ENCODE peak calls at places on chromosomes 16 and 17, in five cellular contexts. W is A549, S is GM23338, L is HCT116, O is SK-N-SH. Y is an unnamed sample.
A peak's percentile ranks its signal among the peaks of the same experiment; 100 is the strongest.

GRCh38 chr17:48093341-48094045 is 7.8 kb downstream of the CBX1 start:
- DNase-seq in S (no peak), W (no peak), L (no peak), O (no peak), Y (no peak)

GRCh38 chr16:70478169-70478568 is 23.8 kb downstream of the FCSK start:
- DNase-seq in W (no peak), O (no peak), L (no peak), S (no peak), Y (no peak)

GRCh38 chr16:87240211-87241134 is 76.7 kb downstream of the C16orf95 start:
- DNase-seq in L (no peak), W (no peak), O (peak; percentile 41), S (no peak), Y (no peak)

GRCh38 chr17:73271078-73271477 is 9.4 kb upstream of the CPSF4L start:
- DNase-seq in L (no peak), S (no peak), W (no peak), O (no peak), Y (no peak)

GRCh38 chr17:36553459-36553858 is 8.7 kb downstream of the GGNBP2 start:
- DNase-seq in O (no peak), W (no peak), S (no peak), L (no peak), Y (no peak)

GRCh38 chr17:10001296-10001904 is 96.3 kb upstream of the RCVRN start:
- DNase-seq in L (no peak), O (no peak), S (no peak), W (no peak), Y (no peak)

GRCh38 chr17:338442-339192 is 14.0 kb downstream of the RPH3AL start:
- DNase-seq in O (no peak), L (no peak), W (no peak), S (no peak), Y (no peak)

GRCh38 chr17:16150251-16150859 is 65.0 kb downstream of the NCOR1 start:
- DNase-seq in O (no peak), S (no peak), W (peak; percentile 57), L (peak; percentile 6), Y (no peak)

GRCh38 chr16:340370-341091 is 12.0 kb downstream of the AXIN1 start:
- DNase-seq in L (no peak), O (no peak), W (no peak), S (no peak), Y (no peak)
- H3K4me1 ChIP-seq in L (peaks cover 7% of the 10 kb centered on the region), O (peaks cover 5% of the 10 kb centered on the region), W (peaks cover 10% of the 10 kb centered on the region), S (no peaks in the 10 kb centered on the region), Y (peaks cover 5% of the 10 kb centered on the region)

GRCh38 chr16:80612461-80613017 is 71.7 kb downstream of the DYNLRB2 start:
- DNase-seq in S (no peak), O (no peak), W (no peak), L (no peak), Y (no peak)
- TF ChIP-seq REST in S (no peak), O (no peak), W (no peak), L (no peak), Y (no peak)

GRCh38 chr16:57387598-57388354 is 15.5 kb downstream of the CX3CL1 start:
- DNase-seq in S (no peak), W (no peak), O (no peak), L (no peak), Y (no peak)
- H3K4me1 ChIP-seq in S (no peaks in the 10 kb centered on the region), W (peaks cover 24% of the 10 kb centered on the region), O (peaks cover 9% of the 10 kb centered on the region), L (peaks cover 17% of the 10 kb centered on the region), Y (no peaks in the 10 kb centered on the region)

GRCh38 chr17:19448341-19449268 is 37.6 kb downstream of the RNF112 start:
- DNase-seq in W (peak; percentile 76), S (no peak), L (no peak), O (peak; percentile 29), Y (peak; percentile 61)
- TF ChIP-seq REST in W (no peak), S (no peak), L (no peak), O (no peak), Y (no peak)

DNA sequence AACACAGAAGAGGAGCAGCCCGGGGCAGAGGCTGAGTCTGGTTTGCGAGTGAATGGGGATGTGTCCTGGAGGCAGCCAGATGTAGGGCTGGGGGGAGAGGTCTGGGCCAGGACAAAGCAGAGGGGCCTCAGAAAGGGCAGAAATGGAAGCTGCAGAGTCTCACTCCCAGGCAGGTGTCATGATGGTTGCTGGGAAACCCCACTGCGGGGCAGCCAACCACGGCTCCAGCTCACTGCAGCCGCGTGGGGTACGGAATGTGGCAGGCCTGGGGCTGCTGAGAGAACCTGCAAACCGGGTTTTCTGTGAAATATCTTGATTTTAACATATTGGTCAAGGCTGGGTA is 57.8 kb downstream of the PRMT7 start:
- DNase-seq in S (peak; percentile 32), O (peak; percentile 74), W (no peak), L (no peak), Y (no peak)
- H3K4me1 ChIP-seq in S (no peaks in the 10 kb centered on the region), O (peaks cover 38% of the 10 kb centered on the region), W (no peaks in the 10 kb centered on the region), L (peaks cover 6% of the 10 kb centered on the region), Y (no peaks in the 10 kb centered on the region)

DNA sequence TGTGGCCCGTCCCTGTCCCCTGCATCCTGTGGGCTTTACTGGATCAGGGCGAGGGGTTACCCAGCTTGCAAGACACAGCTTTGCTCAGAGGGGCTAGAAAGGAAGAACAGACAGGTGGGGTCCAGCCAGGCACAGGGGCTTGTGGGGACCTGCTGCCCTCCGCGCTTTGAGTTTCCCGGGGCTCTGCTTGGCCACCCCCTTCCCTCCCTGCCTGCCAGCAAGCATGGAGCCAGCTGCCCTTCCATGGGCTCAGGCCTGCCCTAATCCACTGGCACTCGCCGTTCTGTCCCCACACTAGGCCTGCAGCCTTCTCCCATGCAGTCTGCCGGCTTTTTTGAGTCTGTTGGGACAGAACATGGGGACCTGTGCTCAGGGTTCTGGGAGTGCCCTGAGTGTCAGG is 3.4 kb downstream of the SNN start:
- DNase-seq in O (no peak), W (no peak), L (no peak), S (no peak), Y (no peak)
- TF ChIP-seq REST in O (no peak), W (no peak), L (no peak), S (no peak), Y (no peak)

GRCh38 chr17:40848583-40849235 is 18.3 kb downstream of the KRT12 start:
- DNase-seq in O (no peak), W (no peak), L (no peak), S (no peak), Y (no peak)

GRCh38 chr17:40850287-40850972 is 16.6 kb downstream of the KRT12 start:
- DNase-seq in L (no peak), O (no peak), S (no peak), W (peak; percentile 78), Y (no peak)

GRCh38 chr17:40854175-40854814 is 12.7 kb downstream of the KRT12 start:
- DNase-seq in S (no peak), L (peak; percentile 71), O (no peak), W (peak; percentile 84), Y (peak; percentile 50)

GRCh38 chr17:40857535-40857934 is 9.5 kb downstream of the KRT12 start:
- DNase-seq in W (no peak), O (peak; percentile 38), L (no peak), S (no peak), Y (no peak)

DNA sequence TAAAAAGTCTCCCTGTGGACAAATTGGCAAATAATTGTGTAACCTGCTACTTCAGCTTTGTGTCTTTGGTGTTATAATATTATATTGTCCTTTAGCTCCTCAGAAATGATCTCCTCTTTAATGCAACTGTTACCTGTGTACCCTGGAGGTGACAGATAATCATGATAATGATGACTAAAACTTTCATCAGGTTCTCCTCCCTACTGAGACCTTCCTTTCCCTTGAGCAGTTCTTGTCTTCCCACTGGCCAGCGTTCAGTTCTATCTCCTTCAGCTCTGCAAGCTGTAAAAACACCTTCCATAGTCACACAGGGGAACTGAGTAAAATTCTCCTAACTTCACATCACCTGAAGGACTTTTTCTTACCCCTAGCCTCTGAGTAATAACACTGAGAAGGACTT is 14.6 kb downstream of the KRT12 start:
- DNase-seq in L (no peak), O (no peak), W (no peak), S (no peak), Y (no peak)
- H3K4me1 ChIP-seq in L (peaks cover 47% of the 10 kb centered on the region), O (peaks cover 3% of the 10 kb centered on the region), W (peaks cover 67% of the 10 kb centered on the region), S (peaks cover 11% of the 10 kb centered on the region), Y (peaks cover 5% of the 10 kb centered on the region)

GRCh38 chr16:20839504-20839903 is 33.2 kb downstream of the REXO5 start:
- DNase-seq in O (no peak), S (no peak), W (no peak), L (no peak), Y (no peak)
- TF ChIP-seq REST in O (no peak), S (no peak), W (no peak), L (no peak), Y (no peak)

GRCh38 chr17:81325974-81326358 is 30.9 kb upstream of the SLC38A10 start:
- DNase-seq in L (no peak), W (no peak), S (no peak), O (no peak), Y (no peak)
- H3K4me1 ChIP-seq in L (peaks cover 47% of the 10 kb centered on the region), W (peaks cover 31% of the 10 kb centered on the region), S (peaks cover 4% of the 10 kb centered on the region), O (peaks cover 73% of the 10 kb centered on the region), Y (peaks cover 32% of the 10 kb centered on the region)

DNA sequence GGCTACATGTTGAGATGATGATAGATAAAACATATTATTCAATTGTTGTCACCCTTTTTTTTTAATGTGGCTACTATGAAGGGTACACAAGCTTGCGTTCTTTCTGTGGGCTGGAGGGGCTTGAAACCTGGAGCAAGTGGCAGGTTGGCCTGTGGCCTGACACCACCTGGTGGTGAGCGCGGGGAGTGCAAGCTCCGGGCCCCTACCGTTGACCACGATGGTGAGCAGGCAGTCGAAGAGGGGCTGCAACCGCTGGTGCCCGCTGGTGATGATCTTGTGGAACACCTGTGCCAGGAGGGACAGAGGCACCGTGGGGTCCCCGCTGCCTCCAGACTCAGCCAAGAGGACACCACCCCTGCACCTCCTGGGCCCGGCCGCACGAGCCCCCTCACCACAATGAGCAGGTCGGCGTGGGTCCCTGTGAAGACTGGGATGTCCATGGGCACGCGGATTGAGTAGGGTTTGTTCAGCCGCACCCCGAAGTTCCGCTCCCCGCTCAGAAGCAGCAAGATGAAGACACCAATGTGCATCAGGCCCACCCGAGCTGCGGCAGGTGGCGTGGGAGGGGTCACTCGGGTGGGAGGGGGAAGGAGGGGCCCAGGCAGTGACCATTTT is 14.5 kb downstream of the HID1 start:
- DNase-seq in L (no peak), S (peak; percentile 87), W (peak; percentile 63), O (peak; percentile 96), Y (no peak)
- TF ChIP-seq REST in L (no peak), S (no peak), W (no peak), O (no peak), Y (no peak)

Y was measured in Panc1.